ENCODE peak calls at places on chromosomes 12 and 14, in five cellular contexts. V is GM12865, Q is upper lobe of right lung, N is Caco-2, O is skeletal muscle cell. L is an unnamed sample.

GRCh38 chr12:31362759-31363415 is 36.9 kb upstream of the SINHCAF start:
- DNase-seq in O (no peak), N (peak; percentile 87), V (peak; percentile 82), Q (no peak), L (peak; percentile 77)

GRCh38 chr12:92167075-92167474 is 21.4 kb upstream of the BTG1 start:
- DNase-seq in Q (no peak), V (no peak), O (no peak), N (no peak), L (no peak)

GRCh38 chr14:93045965-93046695 is 69.6 kb downstream of the ITPK1 start:
- DNase-seq in O (peak; percentile 21), Q (no peak), V (no peak), N (peak; percentile 59), L (peak; percentile 71)

GRCh38 chr12:43586646-43587245 is 34.7 kb upstream of the ADAMTS20 start:
- DNase-seq in V (no peak), O (no peak), Q (no peak), N (no peak), L (peak; percentile 51)

GRCh38 chr14:51704465-51705050 is 52.8 kb downstream of the FRMD6 start:
- DNase-seq in V (no peak), O (no peak), N (no peak), Q (no peak), L (no peak)

GRCh38 chr14:65412189-65412846 is at the start of gene FUT8:
- DNase-seq in Q (peak; percentile 98), V (peak; percentile 97), N (peak; percentile 92), O (peak; percentile 89), L (peak; percentile 89)

GRCh38 chr12:114686421-114687268 is 2.7 kb upstream of the TBX3 start:
- DNase-seq in Q (no peak), O (no peak), V (no peak), N (no peak), L (no peak)

GRCh38 chr12:3265406-3265805 is 188.2 kb downstream of the TSPAN9 start:
- DNase-seq in O (no peak), V (no peak), N (no peak), Q (no peak), L (no peak)

GRCh38 chr12:121239704-121240420 is 29.9 kb downstream of the P2RX4 start:
- DNase-seq in N (no peak), O (no peak), V (no peak), Q (no peak), L (no peak)